ENCODE peak calls at places on chromosomes 11 and 22, in six cellular contexts. M is CD4-positive, alpha-beta T cell; O is heart right ventricle; B is A549; J is pancreas; W is suprapubic skin. I is an unnamed sample.

GRCh38 chr22:46795845-46796565 is 33.6 kb downstream of the TBC1D22A start:
- DNase-seq in B (no peak), M (no peak), O (no peak), J (no peak), W (no peak), I (no peak)

GRCh38 chr22:36197065-36197440 is 4.6 kb downstream of the APOL4 start:
- DNase-seq in B (no peak), M (no peak), O (no peak), W (no peak), J (no peak), I (no peak)

GRCh38 chr22:45726081-45726480 is 54.4 kb downstream of the ATXN10 start:
- DNase-seq in B (no peak), J (no peak), W (no peak), O (no peak), M (no peak), I (no peak)

GRCh38 chr22:38262051-38262795 is 10.6 kb downstream of the TMEM184B start:
- DNase-seq in M (peak; percentile 19), O (peak; percentile 69), W (no peak), J (peak; percentile 44), B (no peak), I (no peak)

GRCh38 chr11:110711448-110711775 is 825 bp downstream of the ARHGAP20 start:
- DNase-seq in O (no peak), W (peak; percentile 49), B (no peak), M (no peak), J (peak; percentile 2), I (no peak)

GRCh38 chr11:20008870-20009644 is 151.2 kb downstream of the DBX1 start:
- DNase-seq in B (no peak), W (no peak), O (no peak), J (no peak), M (no peak), I (no peak)

GRCh38 chr11:75597636-75598035 is 35.6 kb downstream of the SERPINH1 start:
- DNase-seq in B (peak; percentile 48), O (no peak), M (no peak), J (no peak), W (no peak), I (no peak)

GRCh38 chr11:126059238-126059761 is 3.4 kb downstream of the CDON start:
- DNase-seq in M (no peak), W (no peak), B (no peak), O (no peak), J (no peak), I (peak; percentile 20)

GRCh38 chr11:76620471-76620870 is 50.1 kb downstream of the LRRC32 start:
- DNase-seq in O (no peak), W (no peak), J (no peak), B (no peak), M (no peak), I (no peak)

GRCh38 chr22:36234919-36235318 is 4.4 kb downstream of the APOL2 start:
- DNase-seq in J (no peak), W (no peak), M (no peak), B (no peak), O (no peak), I (no peak)

GRCh38 chr11:79418241-79418640 is 22.6 kb downstream of the TENM4 start:
- DNase-seq in M (no peak), B (no peak), J (no peak), W (no peak), O (no peak), I (no peak)

DNA sequence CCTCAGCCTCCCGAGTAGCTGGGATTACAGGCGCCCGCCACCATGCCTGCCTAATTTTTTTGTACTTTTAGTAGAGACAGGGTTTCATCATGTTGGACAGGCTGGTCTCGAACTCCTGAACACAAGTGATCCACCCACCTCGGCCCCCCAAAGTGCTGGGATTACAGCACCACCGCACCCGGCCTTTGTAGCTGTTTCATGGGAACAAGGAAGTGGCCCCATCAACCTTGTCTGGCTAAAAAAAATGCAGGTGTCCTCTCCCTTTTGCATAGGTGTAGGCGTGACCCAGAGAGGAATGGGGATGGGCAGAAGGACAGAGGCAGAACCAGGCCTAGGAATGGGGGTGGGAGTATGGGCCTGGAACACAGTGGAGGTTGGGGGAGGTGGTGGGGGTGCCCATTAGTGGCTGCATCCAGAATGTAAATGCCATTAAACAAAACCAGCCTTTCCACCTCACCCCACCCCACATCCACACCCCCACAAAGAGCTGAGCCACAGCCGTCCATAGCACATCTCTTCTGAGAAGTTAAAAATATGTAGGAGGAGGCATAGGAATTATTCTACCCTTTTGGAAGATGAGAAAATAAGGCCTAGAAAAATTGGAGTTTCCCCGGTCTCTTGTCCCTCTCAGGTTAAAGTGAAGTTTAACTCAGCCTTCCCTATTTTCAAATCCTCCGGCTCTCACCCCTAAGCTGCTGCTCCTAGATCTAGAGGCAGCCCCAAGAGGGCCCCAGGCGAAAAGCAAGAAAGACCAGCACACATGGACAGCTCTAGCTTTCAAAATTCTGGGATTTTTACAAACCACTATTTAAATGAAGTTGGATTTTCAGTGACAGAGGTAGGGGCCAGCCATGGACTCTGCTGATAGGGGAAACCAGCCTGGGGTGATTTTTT is 22.7 kb upstream of the SCGB1A1 start:
- DNase-seq in B (no peak), O (no peak), M (no peak), J (no peak), W (peak; percentile 58), I (no peak)
- H3K27ac ChIP-seq in B (peak overlapping the region; percentile 34), O (peak overlapping the region; percentile 10), M (no peak overlapping the region), J (no peak overlapping the region), W (peak overlapping the region; percentile 58), I (no peak overlapping the region)

DNA sequence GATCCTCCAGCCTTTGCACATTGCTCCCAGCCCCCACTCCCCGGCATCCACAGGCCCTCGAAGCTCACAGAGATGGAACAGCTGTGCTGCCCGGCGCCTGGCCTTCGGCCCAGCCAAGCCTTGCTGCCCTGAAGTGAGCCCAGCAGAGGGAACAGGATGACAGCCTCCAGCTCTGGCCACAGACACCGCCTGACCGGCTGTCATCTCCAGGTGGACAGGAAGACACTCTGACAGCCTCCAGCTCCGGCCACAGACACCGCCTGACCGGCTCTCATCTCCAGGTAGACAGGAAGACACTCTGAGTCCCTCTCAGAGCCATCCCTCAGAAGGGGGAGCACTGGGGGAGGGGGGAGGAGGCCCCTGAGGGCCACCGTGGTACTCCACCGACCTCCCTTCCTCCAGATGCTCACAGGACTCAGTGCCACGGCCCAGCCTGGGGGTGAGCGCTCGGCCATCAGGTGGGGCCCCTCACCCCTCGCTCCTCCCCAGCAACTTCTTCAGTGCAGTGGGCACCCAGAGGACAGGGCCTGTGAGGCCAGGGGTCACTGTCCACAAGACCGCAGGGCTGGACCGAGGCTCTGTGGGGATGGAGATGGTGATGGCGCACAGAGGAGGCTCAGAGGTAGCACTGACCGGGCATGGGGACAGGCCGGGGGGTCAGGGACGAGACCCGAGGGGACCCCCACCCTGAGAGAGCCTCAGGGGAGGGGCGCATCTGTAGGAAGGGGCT is 58.5 kb downstream of the BRD1 start:
- DNase-seq in O (no peak), M (no peak), J (no peak), B (no peak), W (peak; percentile 59), I (no peak)
- H3K27ac ChIP-seq in O (no peak overlapping the region), M (no peak overlapping the region), J (no peak overlapping the region), B (no peak overlapping the region), W (no peak overlapping the region), I (no peak overlapping the region)

GRCh38 chr11:78363018-78363619 is 54.5 kb downstream of the GAB2 start:
- DNase-seq in M (no peak), J (no peak), B (no peak), O (no peak), W (no peak), I (no peak)
- H3K27ac ChIP-seq in M (no peak overlapping the region), J (no peak overlapping the region), B (no peak overlapping the region), O (no peak overlapping the region), W (no peak overlapping the region), I (no peak overlapping the region)

DNA sequence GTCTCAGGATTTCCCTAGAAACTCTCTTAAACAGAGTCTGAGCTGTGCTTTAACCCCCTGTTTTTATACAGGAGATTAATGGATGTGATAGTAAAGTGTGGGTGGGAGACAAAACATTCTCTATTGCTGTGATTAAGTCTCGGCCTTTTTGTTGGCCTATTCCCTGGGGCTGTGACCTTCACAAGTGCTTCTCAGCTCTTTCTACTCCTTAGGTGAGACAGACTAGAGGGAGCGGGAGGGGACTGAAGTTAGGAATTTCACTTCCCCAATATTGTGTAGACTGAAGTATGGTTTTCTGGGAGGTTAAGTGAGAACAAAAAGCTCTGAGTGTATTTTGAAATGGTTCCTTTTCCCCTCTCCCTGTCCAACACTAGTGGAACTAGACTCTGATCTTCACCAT is 29.8 kb upstream of the OR8B8 start:
- DNase-seq in W (no peak), M (no peak), O (no peak), J (no peak), B (no peak), I (no peak)
- H3K27ac ChIP-seq in W (no peak overlapping the region), M (no peak overlapping the region), O (peak overlapping the region; percentile 9), J (no peak overlapping the region), B (no peak overlapping the region), I (no peak overlapping the region)

GRCh38 chr11:45754261-45754709 is 50.7 kb upstream of the SLC35C1 start:
- DNase-seq in O (peak; percentile 63), J (peak; percentile 63), M (no peak), W (no peak), B (no peak), I (no peak)

GRCh38 chr11:45756384-45757010 is 48.5 kb upstream of the SLC35C1 start:
- DNase-seq in M (no peak), W (no peak), O (no peak), J (no peak), B (no peak), I (no peak)

GRCh38 chr11:45755281-45755859 is 49.6 kb upstream of the SLC35C1 start:
- DNase-seq in M (no peak), O (peak; percentile 21), B (no peak), J (no peak), W (no peak), I (no peak)

GRCh38 chr11:45752136-45752535 is 52.8 kb upstream of the SLC35C1 start:
- DNase-seq in J (no peak), W (no peak), B (no peak), M (no peak), O (no peak), I (no peak)

DNA sequence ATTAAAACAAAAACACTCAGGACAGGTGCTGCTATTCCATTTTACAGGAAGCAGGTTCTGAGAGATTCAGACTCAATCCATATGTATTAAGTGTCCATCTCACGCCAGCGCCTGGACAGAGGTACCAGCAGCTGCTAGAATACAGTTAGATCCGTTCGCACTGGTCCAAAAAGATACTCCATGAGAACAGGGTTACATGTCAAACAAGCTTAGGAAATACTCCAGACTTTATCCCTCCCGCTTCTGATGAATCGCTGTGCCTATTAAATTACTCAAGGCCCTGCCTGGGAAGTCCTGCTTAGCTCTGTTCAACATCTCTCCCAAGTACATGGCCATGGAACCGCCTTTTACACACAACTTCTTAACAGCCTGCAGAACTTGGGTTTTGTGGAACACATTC is 50.2 kb upstream of the SLC35C1 start:
- DNase-seq in M (no peak), B (no peak), W (no peak), O (no peak), J (no peak), I (no peak)
- H3K27ac ChIP-seq in M (no peak overlapping the region), B (no peak overlapping the region), W (no peak overlapping the region), O (peak overlapping the region; percentile 25), J (peak overlapping the region; percentile 34), I (no peak overlapping the region)

DNA sequence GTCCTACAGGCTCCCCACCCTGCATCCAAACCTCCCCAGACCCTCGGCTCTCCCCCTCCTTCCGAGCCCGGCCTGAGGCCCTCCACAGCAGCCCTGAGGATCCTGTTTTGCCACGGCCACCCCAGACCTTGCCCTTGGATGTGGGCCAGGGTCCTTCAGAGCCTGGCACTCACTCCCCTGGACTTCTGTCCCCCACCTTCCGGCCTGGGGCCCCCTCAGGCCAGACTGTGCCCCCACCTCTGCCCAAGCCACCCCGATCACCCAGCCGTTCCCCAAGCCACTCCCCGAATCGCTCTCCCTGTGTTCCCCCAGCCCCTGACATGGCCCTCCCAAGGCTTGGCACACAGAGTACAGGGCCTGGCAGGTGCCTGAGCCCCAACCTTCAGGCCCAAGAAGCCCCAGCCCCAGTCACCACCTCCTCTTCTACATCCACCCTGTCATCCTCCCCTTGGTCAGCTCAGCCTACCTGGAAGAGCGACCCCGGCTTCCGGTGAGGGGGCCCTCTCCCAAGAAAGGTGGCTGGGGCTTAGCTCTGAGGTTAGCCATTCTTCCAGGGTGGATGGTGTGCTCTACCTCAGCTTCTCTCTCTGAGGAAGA is 2.9 kb downstream of the INPP5J start:
- DNase-seq in W (no peak), O (no peak), B (no peak), M (no peak), J (no peak), I (no peak)
- H3K27ac ChIP-seq in W (no peak overlapping the region), O (no peak overlapping the region), B (no peak overlapping the region), M (no peak overlapping the region), J (no peak overlapping the region), I (no peak overlapping the region)